ENCODE peak calls at places on chromosomes 3 and 15, in eight cellular contexts. One of them, this sample, is unnamed.
A peak's percentile ranks its signal among the peaks of the same experiment; 100 is the strongest.

GRCh38 chr3:170257145-170257544 is 34.9 kb downstream of the PRKCI start:
- DNase-seq in LNCaP clone FGC: no peak
- DNase-seq in stomach: no peak
- DNase-seq in pancreas: no peak
- DNase-seq in RWPE2: no peak
- DNase-seq in sigmoid colon: no peak
- DNase-seq in neural progenitor cell: no peak
- DNase-seq in colonic mucosa: no peak
- DNase-seq in this sample: peak; percentile 26

GRCh38 chr3:20561166-20561565 is 375.2 kb upstream of the SGO1 start:
- DNase-seq in RWPE2: no peak
- DNase-seq in pancreas: no peak
- DNase-seq in sigmoid colon: no peak
- DNase-seq in colonic mucosa: no peak
- DNase-seq in neural progenitor cell: no peak
- DNase-seq in stomach: no peak
- DNase-seq in LNCaP clone FGC: no peak
- DNase-seq in this sample: no peak

GRCh38 chr15:65355173-65355982 is 22.4 kb downstream of the IGDCC3 start:
- DNase-seq in neural progenitor cell: peak; percentile 98
- DNase-seq in LNCaP clone FGC: no peak
- DNase-seq in colonic mucosa: no peak
- DNase-seq in sigmoid colon: no peak
- DNase-seq in RWPE2: no peak
- DNase-seq in stomach: no peak
- DNase-seq in pancreas: no peak
- DNase-seq in this sample: no peak

GRCh38 chr3:133124511-133124910 is 86.3 kb downstream of the TMEM108 start:
- DNase-seq in sigmoid colon: no peak
- DNase-seq in neural progenitor cell: peak; percentile 8
- DNase-seq in LNCaP clone FGC: no peak
- DNase-seq in colonic mucosa: no peak
- DNase-seq in stomach: peak; percentile 64
- DNase-seq in RWPE2: no peak
- DNase-seq in pancreas: peak; percentile 58
- DNase-seq in this sample: no peak

GRCh38 chr3:72996121-72996472 is 514 bp upstream of the PPP4R2 start:
- DNase-seq in sigmoid colon: peak; percentile 71
- DNase-seq in stomach: no peak
- DNase-seq in colonic mucosa: peak; percentile 63
- DNase-seq in RWPE2: no peak
- DNase-seq in pancreas: peak; percentile 60
- DNase-seq in neural progenitor cell: no peak
- DNase-seq in LNCaP clone FGC: no peak
- DNase-seq in this sample: no peak

GRCh38 chr15:92158426-92158825 is 235.3 kb upstream of the ST8SIA2 start:
- DNase-seq in LNCaP clone FGC: no peak
- DNase-seq in RWPE2: peak; percentile 84
- DNase-seq in sigmoid colon: no peak
- DNase-seq in pancreas: no peak
- DNase-seq in colonic mucosa: peak; percentile 38
- DNase-seq in neural progenitor cell: no peak
- DNase-seq in stomach: peak; percentile 46
- DNase-seq in this sample: no peak

GRCh38 chr3:133905376-133905775 is 9.7 kb upstream of the RAB6B start:
- DNase-seq in colonic mucosa: no peak
- DNase-seq in LNCaP clone FGC: no peak
- DNase-seq in pancreas: no peak
- DNase-seq in sigmoid colon: no peak
- DNase-seq in RWPE2: no peak
- DNase-seq in neural progenitor cell: no peak
- DNase-seq in stomach: no peak
- DNase-seq in this sample: no peak

GRCh38 chr3:108093616-108094015 is 2.8 kb upstream of the CD47 start:
- DNase-seq in neural progenitor cell: no peak
- DNase-seq in RWPE2: no peak
- DNase-seq in stomach: no peak
- DNase-seq in pancreas: no peak
- DNase-seq in colonic mucosa: no peak
- DNase-seq in sigmoid colon: no peak
- DNase-seq in LNCaP clone FGC: no peak
- DNase-seq in this sample: no peak

GRCh38 chr3:18890459-18890858 is 257.9 kb upstream of the KCNH8 start:
- DNase-seq in stomach: no peak
- DNase-seq in sigmoid colon: no peak
- DNase-seq in pancreas: no peak
- DNase-seq in neural progenitor cell: no peak
- DNase-seq in LNCaP clone FGC: no peak
- DNase-seq in RWPE2: no peak
- DNase-seq in colonic mucosa: no peak
- DNase-seq in this sample: no peak

GRCh38 chr15:70875001-70875782 is 17.0 kb downstream of the THAP10 start:
- DNase-seq in neural progenitor cell: peak; percentile 30
- DNase-seq in LNCaP clone FGC: no peak
- DNase-seq in colonic mucosa: no peak
- DNase-seq in stomach: no peak
- DNase-seq in RWPE2: no peak
- DNase-seq in sigmoid colon: no peak
- DNase-seq in pancreas: no peak
- DNase-seq in this sample: no peak
- TF ChIP-seq CTCF in neural progenitor cell: peak; percentile 48
- TF ChIP-seq CTCF in LNCaP clone FGC: peak; percentile 70
- TF ChIP-seq CTCF in colonic mucosa: peak; percentile 16
- TF ChIP-seq CTCF in stomach: no peak
- TF ChIP-seq CTCF in RWPE2: peak; percentile 99
- TF ChIP-seq CTCF in sigmoid colon: no peak
- TF ChIP-seq CTCF in pancreas: no peak
- TF ChIP-seq CTCF in this sample: peak; percentile 36

GRCh38 chr3:61602466-61602865 is 41.1 kb downstream of the PTPRG start:
- DNase-seq in neural progenitor cell: no peak
- DNase-seq in LNCaP clone FGC: no peak
- DNase-seq in sigmoid colon: no peak
- DNase-seq in colonic mucosa: no peak
- DNase-seq in stomach: no peak
- DNase-seq in RWPE2: no peak
- DNase-seq in pancreas: no peak
- DNase-seq in this sample: no peak
- TF ChIP-seq CTCF in neural progenitor cell: no peak
- TF ChIP-seq CTCF in LNCaP clone FGC: no peak
- TF ChIP-seq CTCF in sigmoid colon: no peak
- TF ChIP-seq CTCF in colonic mucosa: no peak
- TF ChIP-seq CTCF in stomach: no peak
- TF ChIP-seq CTCF in RWPE2: no peak
- TF ChIP-seq CTCF in pancreas: no peak
- TF ChIP-seq CTCF in this sample: no peak

GRCh38 chr3:48664313-48664644 is 1.6 kb upstream of the CELSR3 start:
- DNase-seq in neural progenitor cell: no peak
- DNase-seq in sigmoid colon: no peak
- DNase-seq in pancreas: no peak
- DNase-seq in colonic mucosa: no peak
- DNase-seq in LNCaP clone FGC: no peak
- DNase-seq in RWPE2: no peak
- DNase-seq in stomach: no peak
- DNase-seq in this sample: no peak
- TF ChIP-seq CTCF in neural progenitor cell: no peak
- TF ChIP-seq CTCF in sigmoid colon: no peak
- TF ChIP-seq CTCF in pancreas: no peak
- TF ChIP-seq CTCF in colonic mucosa: no peak
- TF ChIP-seq CTCF in LNCaP clone FGC: no peak
- TF ChIP-seq CTCF in RWPE2: peak; percentile 62
- TF ChIP-seq CTCF in stomach: no peak
- TF ChIP-seq CTCF in this sample: no peak

DNA sequence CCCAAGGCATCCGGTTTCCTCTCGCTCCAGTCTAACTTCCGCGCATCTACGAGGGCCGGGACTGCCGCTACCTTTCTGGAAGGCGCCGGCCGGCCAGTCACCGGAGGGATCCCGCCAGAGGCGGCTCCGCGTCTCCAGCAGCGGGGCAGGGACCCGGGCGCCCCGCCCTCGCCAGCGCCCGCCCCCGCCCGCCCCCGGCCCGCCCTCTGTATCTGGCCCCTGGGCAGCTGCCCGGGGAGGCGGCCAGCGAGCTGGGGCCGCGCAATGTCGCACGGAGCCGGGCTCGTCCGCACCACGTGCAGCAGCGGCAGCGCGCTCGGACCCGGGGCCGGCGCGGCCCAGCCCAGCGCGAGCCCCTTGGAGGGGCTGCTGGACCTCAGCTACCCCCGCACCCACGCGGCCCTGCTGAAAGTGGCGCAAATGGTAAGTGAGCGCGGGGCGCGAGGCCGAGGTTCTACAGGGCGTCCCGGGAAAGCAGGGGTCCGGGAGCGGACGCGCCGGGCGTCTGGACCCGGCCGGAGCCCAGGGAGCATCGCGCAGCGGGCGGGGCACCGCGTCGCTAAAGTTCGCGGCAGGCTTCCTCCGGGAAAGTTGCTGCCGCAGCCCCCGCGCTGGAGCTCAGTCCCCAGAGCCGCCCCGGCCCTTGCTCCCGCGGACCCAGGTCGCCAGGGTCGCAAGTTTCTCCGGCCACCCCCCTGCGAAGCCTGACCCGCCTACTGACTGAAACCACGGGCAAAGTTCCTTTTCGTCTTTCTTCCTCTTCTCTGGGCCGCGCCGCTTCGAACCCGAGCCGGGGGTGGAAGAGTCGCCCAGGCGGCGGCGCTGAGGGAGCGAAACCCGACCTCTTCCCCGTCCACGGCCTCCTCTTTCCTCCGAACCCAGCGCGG is at the start of gene CMTM7:
- DNase-seq in RWPE2: peak; percentile 83
- DNase-seq in pancreas: peak; percentile 87
- DNase-seq in neural progenitor cell: peak; percentile 79
- DNase-seq in LNCaP clone FGC: no peak
- DNase-seq in sigmoid colon: peak; percentile 82
- DNase-seq in stomach: peak; percentile 79
- DNase-seq in colonic mucosa: peak; percentile 79
- DNase-seq in this sample: peak; percentile 59
- TF ChIP-seq CTCF in RWPE2: peak; percentile 6
- TF ChIP-seq CTCF in pancreas: no peak
- TF ChIP-seq CTCF in neural progenitor cell: no peak
- TF ChIP-seq CTCF in LNCaP clone FGC: no peak
- TF ChIP-seq CTCF in sigmoid colon: no peak
- TF ChIP-seq CTCF in stomach: no peak
- TF ChIP-seq CTCF in colonic mucosa: no peak
- TF ChIP-seq CTCF in this sample: peak; percentile 17

GRCh38 chr3:145911016-145911415 is 250.0 kb downstream of the PLOD2 start:
- DNase-seq in stomach: no peak
- DNase-seq in neural progenitor cell: no peak
- DNase-seq in colonic mucosa: no peak
- DNase-seq in pancreas: no peak
- DNase-seq in LNCaP clone FGC: no peak
- DNase-seq in RWPE2: no peak
- DNase-seq in sigmoid colon: no peak
- DNase-seq in this sample: no peak

DNA sequence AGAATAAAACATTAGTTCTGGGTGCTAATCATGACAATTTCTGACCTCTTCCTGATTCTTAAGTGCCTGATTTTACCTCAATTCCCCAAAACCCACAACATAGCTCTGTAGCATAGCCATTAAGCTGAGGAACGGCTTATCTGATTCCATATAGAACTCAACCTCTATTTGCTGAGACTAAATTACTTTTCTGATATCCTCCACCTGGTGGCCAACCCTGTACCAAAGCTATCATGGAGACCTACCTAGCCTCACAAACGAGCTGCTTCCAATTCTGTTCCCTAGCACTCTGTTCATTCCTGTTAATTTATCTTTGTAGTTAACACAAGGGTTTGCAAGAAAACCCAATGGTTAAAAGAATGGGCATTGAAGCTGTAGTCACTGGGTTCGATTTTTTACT is 245.2 kb downstream of the PLOD2 start:
- DNase-seq in colonic mucosa: no peak
- DNase-seq in sigmoid colon: no peak
- DNase-seq in pancreas: no peak
- DNase-seq in RWPE2: no peak
- DNase-seq in neural progenitor cell: no peak
- DNase-seq in stomach: no peak
- DNase-seq in LNCaP clone FGC: no peak
- DNase-seq in this sample: no peak
- TF ChIP-seq CTCF in colonic mucosa: no peak
- TF ChIP-seq CTCF in sigmoid colon: no peak
- TF ChIP-seq CTCF in pancreas: no peak
- TF ChIP-seq CTCF in RWPE2: no peak
- TF ChIP-seq CTCF in neural progenitor cell: no peak
- TF ChIP-seq CTCF in stomach: no peak
- TF ChIP-seq CTCF in LNCaP clone FGC: no peak
- TF ChIP-seq CTCF in this sample: no peak

This sample was measured in GM10248.